ENCODE peak calls at places on chromosome 12, in ten cellular contexts. N is tibial artery; A is spleen; S is left lung; D is cardiac muscle cell; O is CD4-positive, CD25-positive, alpha-beta regulatory T cell; I is Karpas-422; H is sigmoid colon; Z is tibial nerve; R is thoracic aorta. K is an unnamed sample. For H3K4me1, the result is how much of the 10 kb centered on the place peaks cover.

GRCh38 chr12:21434704-21435103 is 2.8 kb upstream of the PYROXD1 start:
- DNase-seq in S (no peak), D (no peak), R (no peak), N (no peak), O (no peak), Z (no peak), I (no peak), H (no peak), A (no peak), K (no peak)

GRCh38 chr12:50597200-50598195 is 92.7 kb downstream of the DIP2B start:
- DNase-seq in I (peak), D (no peak), A (no peak), N (no peak), H (no peak), O (peak), R (peak), S (no peak), Z (no peak), K (no peak)

GRCh38 chr12:90129369-90130030 is 420.9 kb upstream of the ATP2B1 start:
- DNase-seq in H (no peak), S (no peak), A (no peak), I (no peak), R (no peak), D (no peak), O (no peak), Z (no peak), N (no peak), K (no peak)

GRCh38 chr12:108307006-108307405 is 32.1 kb downstream of the CMKLR1 start:
- DNase-seq in I (no peak), R (no peak), N (no peak), A (no peak), D (no peak), Z (no peak), H (no peak), O (no peak), S (no peak), K (no peak)

GRCh38 chr12:58030566-58031279 is 89.4 kb downstream of the ATP23 start:
- DNase-seq in Z (no peak), A (no peak), S (no peak), I (no peak), H (no peak), N (no peak), R (no peak), O (no peak), D (no peak), K (peak)

GRCh38 chr12:95789126-95790024 is 1.2 kb downstream of the NTN4 start:
- DNase-seq in O (no peak), A (no peak), R (no peak), I (no peak), S (peak), N (peak), D (no peak), H (no peak), Z (no peak), K (peak)

GRCh38 chr12:114913871-114914801 is 230.2 kb upstream of the TBX3 start:
- DNase-seq in Z (no peak), O (no peak), A (no peak), D (no peak), N (no peak), R (no peak), H (no peak), S (no peak), I (no peak), K (peak)

GRCh38 chr12:28248555-28249127 is 58.4 kb downstream of the CCDC91 start:
- DNase-seq in H (no peak), Z (no peak), A (no peak), I (no peak), O (no peak), D (no peak), N (no peak), S (no peak), R (no peak), K (no peak)

GRCh38 chr12:28014196-28014595 is 41.7 kb upstream of the PTHLH start:
- DNase-seq in H (no peak), D (no peak), N (no peak), O (no peak), A (no peak), Z (no peak), I (no peak), R (no peak), S (no peak), K (no peak)

GRCh38 chr12:13371367-13371766 is 174.8 kb downstream of the EMP1 start:
- DNase-seq in S (no peak), N (no peak), A (no peak), I (no peak), H (no peak), D (no peak), Z (no peak), R (no peak), O (no peak), K (no peak)

GRCh38 chr12:32115404-32116104 is 8.9 kb downstream of the BICD1 start:
- DNase-seq in N (peak), S (no peak), H (peak), A (no peak), R (peak), O (no peak), Z (peak), I (peak), D (no peak), K (peak)

GRCh38 chr12:77940011-77940423 is 109.3 kb downstream of the NAV3 start:
- DNase-seq in I (no peak), H (no peak), S (no peak), O (no peak), D (peak), R (no peak), Z (no peak), N (no peak), A (no peak), K (peak)

GRCh38 chr12:95859344-95859816 is 628 bp downstream of the SNRPF start:
- DNase-seq in N (no peak), D (peak), Z (no peak), S (no peak), I (peak), O (no peak), R (no peak), A (no peak), H (no peak), K (peak)

GRCh38 chr12:111692575-111693210 is 6.8 kb downstream of the ACAD10 start:
- DNase-seq in A (no peak), O (no peak), Z (no peak), S (no peak), I (peak), N (no peak), H (no peak), D (no peak), R (no peak), K (no peak)

GRCh38 chr12:25276199-25276937 is 25.6 kb upstream of the KRAS start:
- DNase-seq in Z (peak), S (no peak), I (no peak), R (no peak), D (no peak), A (no peak), H (peak), O (no peak), N (no peak), K (peak)

GRCh38 chr12:10584415-10584814 is 29.0 kb downstream of the MAGOHB start:
- DNase-seq in R (no peak), H (no peak), Z (no peak), N (no peak), I (no peak), S (no peak), A (no peak), D (no peak), O (no peak), K (no peak)

GRCh38 chr12:45415393-45415817 is 199.5 kb downstream of the ANO6 start:
- DNase-seq in D (no peak), R (peak), I (peak), N (peak), A (no peak), O (no peak), Z (no peak), H (peak), S (no peak), K (peak)

GRCh38 chr12:98066251-98066650 is 449.1 kb upstream of the TMPO start:
- DNase-seq in A (no peak), N (no peak), O (no peak), H (no peak), D (no peak), S (no peak), Z (no peak), R (no peak), I (no peak), K (no peak)

GRCh38 chr12:16594796-16595195 is 11.2 kb downstream of the LMO3 start:
- DNase-seq in A (no peak), R (no peak), S (no peak), O (no peak), D (no peak), I (no peak), N (no peak), Z (no peak), H (no peak), K (no peak)

GRCh38 chr12:72472350-72472749 is 200.2 kb downstream of the TRHDE start:
- DNase-seq in S (no peak), N (no peak), D (no peak), Z (no peak), A (no peak), H (no peak), R (no peak), O (no peak), I (no peak), K (no peak)

GRCh38 chr12:115870527-115870926 is 407.0 kb downstream of the MED13L start:
- DNase-seq in I (no peak), R (no peak), Z (no peak), N (no peak), O (no peak), A (no peak), D (no peak), S (no peak), H (no peak), K (no peak)

GRCh38 chr12:51889216-51890134 is 1.6 kb downstream of the ANKRD33 start:
- DNase-seq in Z (no peak), O (no peak), N (no peak), H (peak), R (no peak), D (no peak), A (no peak), I (no peak), S (no peak), K (no peak)

GRCh38 chr12:110279561-110279960 is 1.5 kb upstream of the ATP2A2 start:
- DNase-seq in A (no peak), H (no peak), D (peak), I (no peak), R (no peak), O (no peak), Z (no peak), N (no peak), S (no peak), K (no peak)

GRCh38 chr12:107818984-107819383 is 44.5 kb downstream of the ASCL4 start:
- DNase-seq in D (no peak), I (no peak), H (no peak), Z (no peak), S (no peak), N (peak), O (no peak), A (no peak), R (no peak), K (no peak)

DNA sequence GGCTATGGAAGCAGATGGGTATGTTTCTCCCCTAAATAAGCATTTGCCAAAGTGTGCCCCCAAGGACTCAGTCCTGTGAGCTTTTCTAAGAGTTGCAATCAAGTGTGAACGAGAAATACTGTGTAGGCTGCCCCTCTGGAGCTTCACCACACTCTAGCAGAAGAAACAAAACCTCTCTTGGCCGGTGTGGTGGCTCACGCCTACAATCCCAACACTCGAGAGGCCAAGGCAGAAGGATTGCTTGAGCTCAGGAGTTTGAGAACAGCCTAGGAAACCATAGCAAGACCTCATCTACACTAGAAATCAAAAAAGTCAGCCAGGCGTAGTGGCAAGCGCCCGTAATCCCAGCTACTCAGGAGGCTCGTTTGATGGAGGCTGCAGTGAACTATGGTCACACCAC is 9.8 kb downstream of the VPS37B start:
- DNase-seq in A (no peak), S (no peak), I (no peak), N (no peak), D (no peak), H (no peak), Z (no peak), O (no peak), R (no peak), K (no peak)
- H3K4me1 ChIP-seq in A (half or more), S (under half), I (under half), N (under half), D (under half), H (under half), Z (half or more), O (half or more), R (half or more), K (half or more)

GRCh38 chr12:125289965-125290364 is 224.7 kb downstream of the AACS start:
- DNase-seq in R (no peak), O (no peak), H (no peak), A (no peak), N (no peak), I (no peak), S (no peak), D (no peak), Z (no peak), K (no peak)
- H3K4me1 ChIP-seq in R (under half), O (under half), H (under half), A (under half), N (under half), I (under half), S (under half), D (under half), Z (under half), K (under half)

GRCh38 chr12:101021442-101021841 is 188.6 kb downstream of the SLC5A8 start:
- DNase-seq in Z (no peak), A (no peak), N (no peak), O (no peak), R (no peak), D (no peak), I (no peak), S (no peak), H (no peak), K (no peak)

GRCh38 chr12:101021911-101022388 is 188.1 kb downstream of the SLC5A8 start:
- DNase-seq in S (no peak), D (no peak), R (no peak), I (no peak), A (no peak), H (no peak), O (no peak), N (no peak), Z (no peak), K (no peak)

GRCh38 chr12:101019667-101020066 is 190.4 kb downstream of the SLC5A8 start:
- DNase-seq in I (no peak), O (no peak), N (no peak), A (no peak), Z (no peak), H (no peak), D (no peak), R (no peak), S (no peak), K (no peak)

GRCh38 chr12:101019193-101019592 is 190.8 kb downstream of the SLC5A8 start:
- DNase-seq in A (no peak), Z (no peak), S (no peak), H (no peak), O (no peak), R (no peak), N (no peak), I (no peak), D (no peak), K (no peak)

GRCh38 chr12:101018540-101018939 is 191.5 kb downstream of the SLC5A8 start:
- DNase-seq in A (no peak), S (no peak), D (no peak), H (no peak), Z (no peak), R (no peak), I (no peak), O (no peak), N (no peak), K (peak)
- H3K4me1 ChIP-seq in A (under half), S (under half), D (under half), H (under half), Z (under half), R (under half), I (under half), O (under half), N (under half), K (under half)

DNA sequence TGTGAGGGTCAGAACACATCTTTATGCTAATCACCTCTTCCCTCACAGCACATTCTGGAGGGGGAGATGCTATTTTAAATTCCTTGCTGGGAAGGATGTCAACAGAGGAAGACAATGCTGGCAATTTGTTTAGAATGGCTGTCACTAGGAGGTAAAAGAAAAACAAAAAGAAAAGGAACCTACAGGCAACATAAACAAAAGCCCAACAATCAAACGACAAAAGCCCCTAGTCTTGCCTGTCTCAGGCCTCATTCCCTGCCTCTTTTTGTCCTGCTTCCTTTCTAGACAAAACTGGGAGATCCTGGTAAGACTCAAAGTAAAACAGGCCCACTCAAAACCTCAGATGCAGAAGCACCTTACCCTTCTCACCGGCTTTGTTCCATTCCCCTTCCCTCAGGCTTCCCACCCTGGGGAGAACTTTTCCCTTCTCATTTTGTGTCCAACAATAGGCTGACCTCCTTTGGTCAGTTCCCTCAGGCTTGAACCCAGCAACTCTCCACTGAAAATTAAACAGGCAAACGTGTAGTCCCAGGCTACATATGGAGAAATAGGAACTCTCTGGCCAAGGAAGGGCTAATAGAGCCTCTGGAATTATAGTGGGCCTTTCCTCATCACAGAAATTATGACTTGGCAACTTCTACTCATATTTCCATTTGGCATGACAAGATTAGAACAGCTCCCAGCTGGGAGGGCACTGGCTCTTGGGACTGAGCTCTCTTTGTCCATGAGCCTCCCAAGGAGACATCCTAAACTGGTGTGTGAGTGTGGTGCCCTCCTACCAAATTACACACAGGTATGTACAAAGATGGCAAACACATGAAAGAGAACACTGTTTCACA is 193.1 kb downstream of the MON2 start:
- DNase-seq in A (no peak), H (no peak), S (no peak), O (no peak), D (no peak), Z (no peak), N (no peak), I (no peak), R (no peak), K (no peak)
- H3K4me1 ChIP-seq in A (under half), H (under half), S (under half), O (under half), D (under half), Z (under half), N (under half), I (under half), R (under half), K (under half)

GRCh38 chr12:6965026-6965661 is 5.3 kb downstream of the PHB2 start:
- DNase-seq in Z (no peak), H (peak), D (peak), N (peak), O (peak), R (no peak), S (peak), A (peak), I (peak), K (peak)
- H3K4me1 ChIP-seq in Z (half or more), H (half or more), D (under half), N (under half), O (half or more), R (under half), S (under half), A (half or more), I (half or more), K (half or more)

GRCh38 chr12:576613-577110 is 86.6 kb downstream of the NINJ2 start:
- DNase-seq in R (no peak), A (no peak), I (no peak), O (no peak), Z (no peak), S (no peak), N (no peak), H (peak), D (no peak), K (no peak)
- H3K4me1 ChIP-seq in R (under half), A (under half), I (under half), O (under half), Z (under half), S (under half), N (under half), H (under half), D (under half), K (under half)

GRCh38 chr12:1590083-1590979 is 4.0 kb downstream of the FBXL14 start:
- DNase-seq in H (no peak), A (no peak), N (peak), I (no peak), D (peak), Z (no peak), S (no peak), R (no peak), O (no peak), K (peak)

GRCh38 chr12:1591029-1591428 is 3.4 kb downstream of the FBXL14 start:
- DNase-seq in N (no peak), D (no peak), R (no peak), Z (no peak), S (no peak), I (no peak), A (no peak), H (no peak), O (peak), K (peak)

GRCh38 chr12:1591543-1591942 is 2.8 kb downstream of the FBXL14 start:
- DNase-seq in A (no peak), Z (no peak), H (no peak), N (no peak), I (no peak), R (no peak), D (no peak), O (no peak), S (no peak), K (no peak)

GRCh38 chr12:1587927-1588573 is 6.3 kb downstream of the FBXL14 start:
- DNase-seq in R (no peak), D (no peak), N (no peak), H (no peak), A (no peak), Z (no peak), S (no peak), O (no peak), I (no peak), K (no peak)

GRCh38 chr12:1588574-1588944 is 5.8 kb downstream of the FBXL14 start:
- DNase-seq in S (no peak), O (no peak), A (no peak), N (no peak), R (no peak), I (no peak), D (no peak), Z (no peak), H (no peak), K (no peak)
- H3K4me1 ChIP-seq in S (under half), O (half or more), A (half or more), N (under half), R (under half), I (under half), D (half or more), Z (half or more), H (half or more), K (under half)

GRCh38 chr12:105754313-105754712 is 384.4 kb downstream of the NUAK1 start:
- DNase-seq in N (no peak), H (no peak), O (no peak), Z (no peak), A (no peak), S (peak), R (no peak), I (peak), D (no peak), K (no peak)

GRCh38 chr12:105764216-105764835 is 374.4 kb downstream of the NUAK1 start:
- DNase-seq in A (no peak), O (no peak), R (no peak), N (no peak), S (no peak), Z (no peak), I (no peak), D (no peak), H (no peak), K (no peak)

GRCh38 chr12:105761075-105761474 is 377.7 kb downstream of the NUAK1 start:
- DNase-seq in H (no peak), N (no peak), A (no peak), Z (no peak), I (no peak), R (no peak), D (no peak), O (no peak), S (no peak), K (no peak)

DNA sequence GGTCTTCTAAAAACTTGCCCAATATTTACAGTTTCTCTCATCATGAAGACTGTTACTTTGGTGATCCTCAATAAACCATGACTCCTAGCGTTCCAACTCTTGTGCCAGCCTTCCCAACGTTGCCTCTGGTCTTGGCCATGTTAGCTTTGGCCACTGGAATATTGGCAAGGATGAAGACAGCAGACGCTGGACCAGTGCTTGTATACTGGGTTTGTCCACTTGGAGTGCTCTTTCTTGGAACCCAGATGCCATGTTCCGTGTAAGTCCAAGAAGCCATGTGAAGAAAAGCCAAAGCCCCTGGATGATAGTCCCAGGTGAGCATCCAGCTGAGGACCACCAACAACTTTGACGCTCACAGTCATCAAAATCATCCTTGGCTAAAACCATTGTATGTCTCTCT is 379.6 kb downstream of the NUAK1 start:
- DNase-seq in R (no peak), H (no peak), Z (no peak), A (no peak), D (no peak), N (no peak), S (no peak), I (no peak), O (no peak), K (no peak)
- H3K4me1 ChIP-seq in R (under half), H (under half), Z (under half), A (under half), D (under half), N (under half), S (under half), I (under half), O (under half), K (under half)

GRCh38 chr12:68612675-68613074 is 2.0 kb downstream of the RAP1B start:
- DNase-seq in A (no peak), R (no peak), D (no peak), O (no peak), Z (no peak), N (no peak), S (no peak), H (no peak), I (peak), K (no peak)
- H3K4me1 ChIP-seq in A (half or more), R (half or more), D (under half), O (half or more), Z (half or more), N (under half), S (under half), H (half or more), I (half or more), K (under half)